ENCODE peak calls at places on chromosome 5, in seven cellular contexts. One of them, this sample, is unnamed.

GRCh38 chr5:149419532-149420485 is 40.7 kb upstream of the IL17B start:
- DNase-seq in PC-3: no peak
- DNase-seq in GM23338: no peak
- DNase-seq in choroid plexus epithelial cell: peak; percentile 74
- DNase-seq in left lung: no peak
- DNase-seq in neural progenitor cell: no peak
- DNase-seq in fibroblast of mammary gland: peak; percentile 79
- DNase-seq in this sample: no peak

GRCh38 chr5:43049216-43049615 is 9.1 kb upstream of the ANXA2R start:
- DNase-seq in GM23338: no peak
- DNase-seq in left lung: no peak
- DNase-seq in neural progenitor cell: no peak
- DNase-seq in PC-3: no peak
- DNase-seq in choroid plexus epithelial cell: peak; percentile 38
- DNase-seq in fibroblast of mammary gland: no peak
- DNase-seq in this sample: no peak

GRCh38 chr5:52770287-52770939 is 17.3 kb upstream of the ITGA1 start:
- DNase-seq in PC-3: no peak
- DNase-seq in neural progenitor cell: no peak
- DNase-seq in fibroblast of mammary gland: no peak
- DNase-seq in GM23338: no peak
- DNase-seq in choroid plexus epithelial cell: no peak
- DNase-seq in left lung: no peak
- DNase-seq in this sample: no peak

GRCh38 chr5:14108170-14108996 is 34.8 kb upstream of the TRIO start:
- DNase-seq in PC-3: peak; percentile 91
- DNase-seq in fibroblast of mammary gland: peak; percentile 95
- DNase-seq in choroid plexus epithelial cell: peak; percentile 93
- DNase-seq in neural progenitor cell: peak; percentile 80
- DNase-seq in left lung: no peak
- DNase-seq in GM23338: peak; percentile 92
- DNase-seq in this sample: peak; percentile 64

GRCh38 chr5:143585970-143586369 is 182.5 kb upstream of the NR3C1 start:
- DNase-seq in neural progenitor cell: no peak
- DNase-seq in GM23338: no peak
- DNase-seq in PC-3: no peak
- DNase-seq in choroid plexus epithelial cell: no peak
- DNase-seq in left lung: no peak
- DNase-seq in fibroblast of mammary gland: no peak
- DNase-seq in this sample: no peak

GRCh38 chr5:60633336-60633735 is 66.6 kb downstream of the DEPDC1B start:
- DNase-seq in PC-3: no peak
- DNase-seq in fibroblast of mammary gland: peak; percentile 84
- DNase-seq in left lung: no peak
- DNase-seq in GM23338: no peak
- DNase-seq in neural progenitor cell: no peak
- DNase-seq in choroid plexus epithelial cell: peak; percentile 92
- DNase-seq in this sample: peak; percentile 93

GRCh38 chr5:14749579-14750091 is 85.1 kb downstream of the OTULIN start:
- DNase-seq in left lung: no peak
- DNase-seq in choroid plexus epithelial cell: no peak
- DNase-seq in GM23338: no peak
- DNase-seq in neural progenitor cell: no peak
- DNase-seq in PC-3: peak; percentile 73
- DNase-seq in fibroblast of mammary gland: no peak
- DNase-seq in this sample: peak; percentile 16

GRCh38 chr5:176737746-176738699 is 72.3 kb upstream of the UNC5A start:
- DNase-seq in PC-3: no peak
- DNase-seq in choroid plexus epithelial cell: no peak
- DNase-seq in left lung: no peak
- DNase-seq in GM23338: no peak
- DNase-seq in neural progenitor cell: no peak
- DNase-seq in fibroblast of mammary gland: no peak
- DNase-seq in this sample: no peak

GRCh38 chr5:150066436-150066835 is 19.9 kb downstream of the CSF1R start:
- DNase-seq in GM23338: no peak
- DNase-seq in choroid plexus epithelial cell: no peak
- DNase-seq in left lung: no peak
- DNase-seq in neural progenitor cell: no peak
- DNase-seq in fibroblast of mammary gland: no peak
- DNase-seq in PC-3: no peak
- DNase-seq in this sample: no peak

GRCh38 chr5:133489632-133490031 is 122.7 kb downstream of the FSTL4 start:
- DNase-seq in left lung: no peak
- DNase-seq in fibroblast of mammary gland: no peak
- DNase-seq in neural progenitor cell: no peak
- DNase-seq in GM23338: no peak
- DNase-seq in PC-3: peak; percentile 56
- DNase-seq in choroid plexus epithelial cell: no peak
- DNase-seq in this sample: no peak
- TF ChIP-seq CTCF in left lung: no peak
- TF ChIP-seq CTCF in fibroblast of mammary gland: no peak
- TF ChIP-seq CTCF in neural progenitor cell: no peak
- TF ChIP-seq CTCF in GM23338: peak; percentile 50
- TF ChIP-seq CTCF in PC-3: peak; percentile 61
- TF ChIP-seq CTCF in choroid plexus epithelial cell: no peak
- TF ChIP-seq CTCF in this sample: no peak

GRCh38 chr5:163437011-163437308 is 435 bp upstream of the CCNG1 start:
- DNase-seq in fibroblast of mammary gland: no peak
- DNase-seq in left lung: no peak
- DNase-seq in neural progenitor cell: no peak
- DNase-seq in PC-3: no peak
- DNase-seq in choroid plexus epithelial cell: no peak
- DNase-seq in GM23338: no peak
- DNase-seq in this sample: no peak

GRCh38 chr5:163434410-163434866 is 3.0 kb upstream of the CCNG1 start:
- DNase-seq in left lung: no peak
- DNase-seq in neural progenitor cell: no peak
- DNase-seq in fibroblast of mammary gland: peak; percentile 26
- DNase-seq in GM23338: no peak
- DNase-seq in PC-3: peak; percentile 59
- DNase-seq in choroid plexus epithelial cell: peak; percentile 74
- DNase-seq in this sample: peak; percentile 45

GRCh38 chr5:163437309-163438182 is at the start of gene CCNG1:
- DNase-seq in neural progenitor cell: peak; percentile 99
- DNase-seq in fibroblast of mammary gland: peak; percentile 95
- DNase-seq in choroid plexus epithelial cell: peak; percentile 98
- DNase-seq in GM23338: peak; percentile 99
- DNase-seq in PC-3: peak; percentile 97
- DNase-seq in left lung: peak; percentile 95
- DNase-seq in this sample: peak; percentile 94

GRCh38 chr5:163433271-163433670 is 4.1 kb upstream of the CCNG1 start:
- DNase-seq in GM23338: no peak
- DNase-seq in neural progenitor cell: peak; percentile 64
- DNase-seq in choroid plexus epithelial cell: peak; percentile 52
- DNase-seq in fibroblast of mammary gland: no peak
- DNase-seq in PC-3: no peak
- DNase-seq in left lung: no peak
- DNase-seq in this sample: no peak

DNA sequence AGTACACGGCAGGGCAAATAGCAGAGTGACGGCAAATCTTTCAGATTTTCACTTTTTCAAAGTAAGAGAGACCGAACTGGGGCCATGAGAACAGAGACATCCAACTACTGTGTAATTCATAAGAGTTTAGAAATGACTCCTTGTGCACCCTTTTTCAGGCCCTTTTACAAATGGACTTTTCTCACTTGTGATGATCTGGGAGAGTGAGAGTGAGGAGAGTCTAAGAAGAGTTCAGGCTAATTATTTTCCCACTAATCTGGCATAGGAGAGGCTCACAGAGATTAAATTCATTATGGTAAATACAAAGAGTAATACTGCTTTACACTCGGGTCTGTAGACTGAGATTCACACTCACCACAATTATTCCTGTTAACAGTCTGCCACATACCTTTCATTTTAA is 880 bp upstream of the CCNG1 start:
- DNase-seq in PC-3: no peak
- DNase-seq in choroid plexus epithelial cell: no peak
- DNase-seq in neural progenitor cell: no peak
- DNase-seq in fibroblast of mammary gland: no peak
- DNase-seq in left lung: no peak
- DNase-seq in GM23338: no peak
- DNase-seq in this sample: no peak
- H3K4me3 ChIP-seq in PC-3: peak overlapping the region; percentile 98
- H3K4me3 ChIP-seq in choroid plexus epithelial cell: no peak overlapping the region
- H3K4me3 ChIP-seq in neural progenitor cell: peak overlapping the region; percentile 47
- H3K4me3 ChIP-seq in fibroblast of mammary gland: peak overlapping the region; percentile 92
- H3K4me3 ChIP-seq in left lung: no peak overlapping the region
- H3K4me3 ChIP-seq in GM23338: peak overlapping the region; percentile 48
- H3K4me3 ChIP-seq in this sample: peak overlapping the region; percentile 85

DNA sequence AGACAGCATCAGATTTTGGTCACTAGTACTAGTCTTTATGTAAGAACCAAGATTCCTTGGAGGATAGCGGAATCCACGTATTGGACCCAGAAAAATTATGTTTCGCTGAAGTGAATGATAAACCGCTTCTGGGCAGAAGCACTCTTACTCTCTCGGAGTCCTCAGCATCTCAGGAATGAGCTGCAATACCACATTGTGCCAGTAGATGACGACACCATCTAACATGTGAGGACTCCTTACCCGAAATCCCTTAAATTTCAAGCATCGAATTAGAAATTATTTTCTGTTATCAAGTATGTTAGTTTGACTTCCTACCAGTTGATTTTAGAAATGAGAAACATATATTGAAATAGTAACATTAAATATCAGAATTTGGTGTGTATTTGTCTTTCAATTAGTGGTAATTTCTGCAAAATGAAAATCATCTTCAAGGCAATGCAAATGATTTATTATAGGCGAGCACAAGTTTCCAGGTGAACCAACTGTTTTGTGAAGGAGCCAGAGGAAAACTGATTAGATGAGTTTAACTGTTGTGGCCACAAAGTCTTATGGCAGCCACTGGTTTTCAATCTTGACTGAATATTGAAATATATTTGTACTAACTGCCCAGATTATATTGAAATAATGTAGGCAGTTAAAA is 66.0 kb upstream of the CAMK4 start:
- DNase-seq in PC-3: peak; percentile 92
- DNase-seq in left lung: no peak
- DNase-seq in neural progenitor cell: peak; percentile 79
- DNase-seq in GM23338: peak; percentile 88
- DNase-seq in fibroblast of mammary gland: peak; percentile 84
- DNase-seq in choroid plexus epithelial cell: peak; percentile 93
- DNase-seq in this sample: peak; percentile 68
- TF ChIP-seq CTCF in PC-3: peak; percentile 98
- TF ChIP-seq CTCF in left lung: peak; percentile 99
- TF ChIP-seq CTCF in neural progenitor cell: peak; percentile 100
- TF ChIP-seq CTCF in GM23338: peak; percentile 99
- TF ChIP-seq CTCF in fibroblast of mammary gland: peak; percentile 100
- TF ChIP-seq CTCF in choroid plexus epithelial cell: peak; percentile 100
- TF ChIP-seq CTCF in this sample: peak; percentile 100

GRCh38 chr5:89128930-89129625 is 246.1 kb upstream of the MEF2C start:
- DNase-seq in left lung: no peak
- DNase-seq in neural progenitor cell: no peak
- DNase-seq in GM23338: no peak
- DNase-seq in PC-3: no peak
- DNase-seq in choroid plexus epithelial cell: no peak
- DNase-seq in fibroblast of mammary gland: no peak
- DNase-seq in this sample: no peak

GRCh38 chr5:89128097-89128496 is 245.1 kb upstream of the MEF2C start:
- DNase-seq in choroid plexus epithelial cell: peak; percentile 4
- DNase-seq in PC-3: peak; percentile 12
- DNase-seq in fibroblast of mammary gland: peak; percentile 34
- DNase-seq in left lung: no peak
- DNase-seq in neural progenitor cell: no peak
- DNase-seq in GM23338: peak; percentile 10
- DNase-seq in this sample: no peak

GRCh38 chr5:89133129-89133528 is 250.1 kb upstream of the MEF2C start:
- DNase-seq in choroid plexus epithelial cell: no peak
- DNase-seq in GM23338: no peak
- DNase-seq in left lung: no peak
- DNase-seq in PC-3: no peak
- DNase-seq in neural progenitor cell: no peak
- DNase-seq in fibroblast of mammary gland: no peak
- DNase-seq in this sample: no peak

DNA sequence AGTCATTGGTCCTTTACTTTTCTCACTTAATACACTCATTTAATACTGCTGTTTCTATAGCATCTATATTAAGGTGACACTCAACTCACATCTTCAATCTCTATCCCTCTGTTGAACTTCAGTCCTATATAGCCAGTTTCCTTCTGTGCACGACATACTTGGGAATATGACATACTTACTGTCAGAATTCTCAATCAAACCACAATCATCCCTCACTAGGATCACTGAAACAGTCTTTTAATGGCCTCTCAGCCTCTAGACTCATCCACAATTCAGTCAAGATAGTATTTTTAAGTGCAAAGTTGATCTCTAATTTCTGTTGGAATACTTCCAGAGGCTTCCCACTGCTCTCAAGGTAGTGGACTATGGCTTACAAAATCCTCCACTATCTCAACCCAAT is 251.0 kb upstream of the MEF2C start:
- DNase-seq in fibroblast of mammary gland: no peak
- DNase-seq in neural progenitor cell: no peak
- DNase-seq in left lung: no peak
- DNase-seq in GM23338: no peak
- DNase-seq in choroid plexus epithelial cell: no peak
- DNase-seq in PC-3: no peak
- DNase-seq in this sample: no peak
- H3K4me3 ChIP-seq in fibroblast of mammary gland: no peak overlapping the region
- H3K4me3 ChIP-seq in neural progenitor cell: no peak overlapping the region
- H3K4me3 ChIP-seq in left lung: no peak overlapping the region
- H3K4me3 ChIP-seq in GM23338: no peak overlapping the region
- H3K4me3 ChIP-seq in choroid plexus epithelial cell: no peak overlapping the region
- H3K4me3 ChIP-seq in PC-3: no peak overlapping the region
- H3K4me3 ChIP-seq in this sample: no peak overlapping the region

GRCh38 chr5:27532305-27532704 is 493.9 kb upstream of the CDH9 start:
- DNase-seq in left lung: no peak
- DNase-seq in neural progenitor cell: no peak
- DNase-seq in choroid plexus epithelial cell: no peak
- DNase-seq in fibroblast of mammary gland: no peak
- DNase-seq in GM23338: no peak
- DNase-seq in PC-3: no peak
- DNase-seq in this sample: no peak
- TF ChIP-seq CTCF in left lung: no peak
- TF ChIP-seq CTCF in neural progenitor cell: no peak
- TF ChIP-seq CTCF in choroid plexus epithelial cell: no peak
- TF ChIP-seq CTCF in fibroblast of mammary gland: no peak
- TF ChIP-seq CTCF in GM23338: no peak
- TF ChIP-seq CTCF in PC-3: no peak
- TF ChIP-seq CTCF in this sample: no peak

This sample was measured in astrocyte of the cerebellum.